ENCODE peak calls at places on chromosomes 3 and 15, in eight cellular contexts. N, Z, B, P, G, S, V and C are unnamed samples. For H3K36me3, the result is how much of the 10 kb centered on the place peaks cover.

GRCh38 chr3:101026244-101026643 is 33.0 kb upstream of the ABI3BP start:
- DNase-seq in N (no peak), Z (no peak), B (no peak), P (no peak), G (no peak), S (no peak), V (no peak), C (no peak)

GRCh38 chr3:87335931-87336330 is 59.5 kb upstream of the POU1F1 start:
- DNase-seq in N (no peak), Z (no peak), B (no peak), P (no peak), G (no peak), S (no peak), V (no peak), C (no peak)

GRCh38 chr3:12438318-12438717 is 46.0 kb upstream of the TSEN2 start:
- DNase-seq in N (no peak), Z (no peak), B (no peak), P (no peak), G (no peak), S (no peak), V (no peak), C (no peak)

GRCh38 chr3:115779011-115779410 is 155.7 kb downstream of the GAP43 start:
- DNase-seq in N (no peak), Z (no peak), B (no peak), P (no peak), G (no peak), S (no peak), V (no peak), C (no peak)

GRCh38 chr15:84033793-84034553 is 201.6 kb upstream of the GOLGA6L4 start:
- DNase-seq in N (no peak), Z (no peak), B (peak), P (no peak), G (no peak), S (no peak), V (no peak), C (no peak)

GRCh38 chr15:57827021-57827420 is 120.5 kb downstream of the POLR2M start:
- DNase-seq in N (no peak), Z (no peak), B (no peak), P (no peak), G (no peak), S (no peak), V (no peak), C (no peak)

GRCh38 chr3:112619295-112619694 is 21.6 kb downstream of the CCDC80 start:
- DNase-seq in N (no peak), Z (no peak), B (no peak), P (no peak), G (no peak), S (no peak), V (no peak), C (no peak)

GRCh38 chr3:44030690-44031344 is 210.9 kb upstream of the TOPAZ1 start:
- DNase-seq in N (no peak), Z (no peak), B (peak), P (no peak), G (no peak), S (no peak), V (no peak), C (no peak)

GRCh38 chr3:65951836-65952505 is 86.7 kb downstream of the MAGI1 start:
- DNase-seq in N (no peak), Z (no peak), B (peak), P (no peak), G (no peak), S (no peak), V (no peak), C (no peak)

GRCh38 chr3:157088506-157089454 is 71.2 kb downstream of the CCNL1 start:
- DNase-seq in N (peak), Z (peak), B (peak), P (no peak), G (peak), S (peak), V (peak), C (peak)

GRCh38 chr3:194333212-194333980 is 17.7 kb downstream of the CPN2 start:
- DNase-seq in N (peak), Z (peak), B (peak), P (no peak), G (peak), S (peak), V (peak), C (peak)

GRCh38 chr15:24857777-24858176 is 97.0 kb upstream of the SNRPN start:
- DNase-seq in N (peak), Z (no peak), B (peak), P (no peak), G (no peak), S (peak), V (no peak), C (no peak)

GRCh38 chr3:56816061-56816460 is 14.3 kb upstream of the ARHGEF3 start:
- DNase-seq in N (no peak), Z (no peak), B (no peak), P (no peak), G (no peak), S (no peak), V (no peak), C (no peak)

GRCh38 chr15:25565470-25566264 is 126.8 kb upstream of the UBE3A start:
- DNase-seq in N (no peak), Z (no peak), B (no peak), P (no peak), G (peak), S (no peak), V (no peak), C (no peak)

GRCh38 chr15:53627279-53627678 is 132.2 kb downstream of the WDR72 start:
- DNase-seq in N (no peak), Z (no peak), B (no peak), P (no peak), G (no peak), S (no peak), V (no peak), C (no peak)

DNA sequence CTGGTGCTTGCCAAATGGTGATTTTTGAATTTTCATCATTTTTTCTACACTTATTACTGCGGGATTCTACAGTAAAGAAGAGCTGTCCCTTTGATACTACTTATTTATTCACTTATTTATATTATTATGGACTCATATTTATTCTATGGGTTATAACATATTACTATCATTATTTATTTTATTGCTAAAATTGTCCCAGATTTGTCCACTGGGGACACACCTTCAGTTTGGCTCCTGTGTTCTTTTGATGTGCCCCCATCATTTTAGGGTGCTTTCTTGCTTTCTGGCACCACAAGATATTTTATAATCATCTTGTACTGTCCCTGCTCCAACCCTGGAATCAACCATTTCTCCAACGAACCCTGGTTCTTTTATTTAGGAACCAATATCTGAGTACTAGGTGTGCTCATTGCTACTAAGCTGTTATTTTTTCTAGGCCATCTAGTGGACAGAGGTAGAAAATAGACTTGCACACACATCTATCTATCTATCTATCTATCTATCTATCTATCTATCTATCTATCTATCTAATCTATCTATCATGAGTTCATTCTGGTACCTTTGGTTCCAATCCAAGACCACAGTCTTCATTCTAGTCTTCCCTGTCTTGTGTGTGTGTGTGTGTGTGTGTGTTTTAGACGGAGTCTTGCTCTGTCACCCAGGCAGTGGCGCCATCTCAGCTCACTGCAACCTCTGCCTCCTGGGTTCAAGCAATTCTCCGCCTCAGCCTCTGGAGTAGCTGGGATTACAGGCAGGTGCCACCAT is 16.0 kb downstream of the SLC22A14 start:
- DNase-seq in N (no peak), Z (no peak), B (peak), P (no peak), G (no peak), S (no peak), V (no peak), C (no peak)
- TF ChIP-seq CTCF in N (peak), Z (peak), B (peak), P (peak), G (peak), S (peak), V (peak), C (peak)

GRCh38 chr3:107661447-107662108 is 138.8 kb downstream of the BBX start:
- DNase-seq in N (no peak), Z (no peak), B (no peak), P (no peak), G (no peak), S (no peak), V (no peak), C (no peak)

GRCh38 chr3:107662109-107662477 is 139.3 kb downstream of the BBX start:
- DNase-seq in N (peak), Z (no peak), B (peak), P (no peak), G (no peak), S (no peak), V (no peak), C (peak)

GRCh38 chr3:107662586-107662985 is 139.8 kb downstream of the BBX start:
- DNase-seq in N (no peak), Z (no peak), B (peak), P (no peak), G (no peak), S (no peak), V (no peak), C (no peak)

GRCh38 chr3:107657971-107658370 is 135.2 kb downstream of the BBX start:
- DNase-seq in N (no peak), Z (no peak), B (peak), P (no peak), G (no peak), S (no peak), V (no peak), C (no peak)

DNA sequence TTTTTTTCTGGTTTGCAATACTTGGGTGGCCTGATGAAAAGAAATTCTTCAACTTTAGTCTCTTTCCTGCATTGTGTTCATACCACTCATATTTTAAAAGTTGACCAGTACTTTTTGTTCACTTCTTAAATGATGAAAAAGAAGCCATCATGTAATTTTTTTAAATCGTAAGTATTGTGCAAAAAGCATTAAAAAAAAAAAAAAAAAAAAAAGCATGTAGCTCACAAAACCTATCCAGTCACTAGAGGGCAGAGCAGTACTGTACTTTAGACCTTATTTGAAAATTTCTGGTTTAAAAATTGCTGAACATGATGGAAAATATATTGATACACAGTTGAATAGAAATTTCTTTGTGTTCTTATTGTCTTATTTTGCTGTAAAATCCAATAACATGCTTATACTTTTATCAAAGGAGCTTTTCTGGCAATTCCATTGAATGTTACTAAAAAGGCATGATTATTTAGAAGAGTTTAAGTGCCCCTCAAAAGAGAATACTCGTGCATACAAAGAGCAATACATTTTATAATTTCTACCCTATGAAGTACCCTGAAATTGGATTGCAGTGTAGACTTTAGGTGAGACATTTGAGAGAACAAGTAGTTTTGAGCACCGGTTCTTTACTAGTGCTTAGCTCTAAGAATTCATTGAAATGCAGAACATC is 137.7 kb downstream of the BBX start:
- DNase-seq in N (peak), Z (peak), B (peak), P (no peak), G (no peak), S (peak), V (no peak), C (peak)
- H3K4me3 ChIP-seq in N (no peak), Z (no peak), B (no peak), P (no peak), G (no peak), S (no peak), V (no peak), C (no peak)

GRCh38 chr15:52357949-52358348 is 62.3 kb upstream of the MYO5C start:
- DNase-seq in N (no peak), Z (no peak), B (no peak), P (no peak), G (no peak), S (no peak), V (no peak), C (no peak)
- H3K36me3 ChIP-seq in N (under half), Z (under half), B (under half), P (under half), G (under half), S (under half), V (under half), C (under half)

GRCh38 chr3:171829841-171830559 is 13.1 kb upstream of the TMEM212 start:
- DNase-seq in N (peak), Z (peak), B (peak), P (no peak), G (peak), S (peak), V (peak), C (peak)
- TF ChIP-seq CTCF in N (peak), Z (peak), B (peak), P (peak), G (peak), S (peak), V (peak), C (peak)

GRCh38 chr3:129460155-129460554 is 20.1 kb downstream of the IFT122 start:
- DNase-seq in N (no peak), Z (no peak), B (no peak), P (no peak), G (no peak), S (no peak), V (no peak), C (no peak)

GRCh38 chr3:129462365-129462968 is 22.4 kb downstream of the IFT122 start:
- DNase-seq in N (peak), Z (no peak), B (no peak), P (no peak), G (no peak), S (no peak), V (no peak), C (no peak)

GRCh38 chr3:129461022-129461421 is 21.0 kb downstream of the IFT122 start:
- DNase-seq in N (no peak), Z (no peak), B (peak), P (no peak), G (no peak), S (no peak), V (no peak), C (no peak)

GRCh38 chr3:129460572-129460971 is 20.5 kb downstream of the IFT122 start:
- DNase-seq in N (no peak), Z (no peak), B (no peak), P (no peak), G (no peak), S (no peak), V (no peak), C (no peak)

GRCh38 chr3:129461461-129462146 is 21.6 kb downstream of the IFT122 start:
- DNase-seq in N (no peak), Z (no peak), B (peak), P (no peak), G (no peak), S (no peak), V (no peak), C (no peak)
- H3K4me3 ChIP-seq in N (no peak), Z (no peak), B (no peak), P (no peak), G (no peak), S (no peak), V (no peak), C (no peak)

GRCh38 chr15:28169361-28169760 is 70.2 kb upstream of the OCA2 start:
- DNase-seq in N (no peak), Z (no peak), B (no peak), P (no peak), G (no peak), S (no peak), V (no peak), C (no peak)
- H3K36me3 ChIP-seq in N (under half), Z (half or more), B (under half), P (under half), G (half or more), S (under half), V (under half), C (under half)